ENCODE peak calls at places on chromosomes 12 and 14, in five cellular contexts. O is heart left ventricle, J is ovary, F is transverse colon, V is body of pancreas. S is an unnamed sample.

GRCh38 chr12:148676-149416 is 65.1 kb downstream of the SLC6A12 start:
- DNase-seq in V (no peak), F (no peak), O (no peak), J (no peak), S (no peak)

GRCh38 chr14:70069186-70069585 is 119.6 kb downstream of the SLC8A3 start:
- DNase-seq in V (no peak), J (no peak), O (no peak), F (no peak), S (no peak)

GRCh38 chr12:54159140-54159539 is 29.6 kb downstream of the SMUG1 start:
- DNase-seq in O (no peak), V (no peak), J (no peak), F (no peak), S (peak; percentile 49)

GRCh38 chr12:6608592-6609311 is 1.6 kb upstream of the CHD4 start:
- DNase-seq in F (no peak), V (no peak), J (peak; percentile 47), O (no peak), S (no peak)

GRCh38 chr12:32611986-32612385 is 67.1 kb upstream of the DNM1L start:
- DNase-seq in V (no peak), O (peak; percentile 72), F (no peak), J (no peak), S (no peak)

GRCh38 chr14:103091041-103091882 is 3.3 kb upstream of the EXOC3L4 start:
- DNase-seq in O (peak; percentile 62), V (peak; percentile 69), J (peak; percentile 59), F (peak; percentile 85), S (peak; percentile 65)

GRCh38 chr12:124500232-124501079 is 67.0 kb downstream of the NCOR2 start:
- DNase-seq in V (peak; percentile 67), F (no peak), O (no peak), J (no peak), S (no peak)

GRCh38 chr14:104593710-104594121 is 10.9 kb downstream of the TMEM179 start:
- DNase-seq in V (no peak), O (peak; percentile 26), J (no peak), F (no peak), S (no peak)

GRCh38 chr14:23514009-23514962 is 37.3 kb downstream of the ZFHX2 start:
- DNase-seq in V (no peak), F (no peak), J (no peak), O (no peak), S (no peak)

GRCh38 chr12:105474672-105475071 is 144.2 kb downstream of the C12orf75 start:
- DNase-seq in J (no peak), O (no peak), V (no peak), F (no peak), S (peak; percentile 55)

GRCh38 chr12:15931590-15932053 is 20.5 kb downstream of the DERA start:
- DNase-seq in J (no peak), O (no peak), F (no peak), V (no peak), S (no peak)

GRCh38 chr14:77100961-77101360 is 2.9 kb downstream of the CIPC start:
- DNase-seq in V (no peak), F (no peak), O (no peak), J (no peak), S (no peak)

GRCh38 chr12:112375105-112375504 is 7.1 kb downstream of the HECTD4 start:
- DNase-seq in V (no peak), O (no peak), J (no peak), F (no peak), S (no peak)

GRCh38 chr14:72519543-72519942 is 374.4 kb downstream of the DPF3 start:
- DNase-seq in F (no peak), J (no peak), V (no peak), O (no peak), S (no peak)

GRCh38 chr12:58176296-58176869 is 235.0 kb downstream of the ATP23 start:
- DNase-seq in J (no peak), F (peak; percentile 43), V (peak; percentile 59), O (no peak), S (peak; percentile 9)

GRCh38 chr12:91100901-91101300 is 10.4 kb downstream of the LUM start:
- DNase-seq in J (no peak), O (no peak), V (no peak), F (no peak), S (no peak)

GRCh38 chr12:3718100-3718499 is 34.8 kb downstream of the CRACR2A start:
- DNase-seq in F (no peak), J (no peak), V (peak; percentile 16), O (peak; percentile 48), S (no peak)

GRCh38 chr12:40762072-40762471 is 69.8 kb downstream of the CNTN1 start:
- DNase-seq in O (no peak), F (no peak), V (no peak), J (no peak), S (no peak)

DNA sequence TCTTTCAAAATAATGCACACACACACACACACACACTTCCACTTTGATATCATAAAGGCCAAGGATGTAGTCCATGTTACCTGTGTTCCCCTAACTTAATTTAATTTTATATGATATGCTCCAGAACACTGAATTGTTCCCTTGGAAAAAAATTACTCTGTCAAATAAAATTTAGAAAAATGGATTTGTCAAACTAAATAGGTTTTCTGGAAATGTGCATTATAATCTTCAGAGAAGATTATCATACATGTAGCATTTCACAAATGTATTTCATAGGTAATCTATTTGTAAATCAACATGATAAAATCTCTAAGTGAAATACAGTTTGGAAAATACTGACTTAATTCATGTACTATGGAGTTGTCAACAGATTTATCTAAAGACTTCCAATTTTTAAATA is 68.6 kb downstream of the CNTN1 start:
- DNase-seq in F (no peak), V (no peak), J (no peak), O (no peak), S (no peak)
- TF ChIP-seq POLR2A in F (no peak), V (no peak), J (no peak), O (no peak), S (no peak)

DNA sequence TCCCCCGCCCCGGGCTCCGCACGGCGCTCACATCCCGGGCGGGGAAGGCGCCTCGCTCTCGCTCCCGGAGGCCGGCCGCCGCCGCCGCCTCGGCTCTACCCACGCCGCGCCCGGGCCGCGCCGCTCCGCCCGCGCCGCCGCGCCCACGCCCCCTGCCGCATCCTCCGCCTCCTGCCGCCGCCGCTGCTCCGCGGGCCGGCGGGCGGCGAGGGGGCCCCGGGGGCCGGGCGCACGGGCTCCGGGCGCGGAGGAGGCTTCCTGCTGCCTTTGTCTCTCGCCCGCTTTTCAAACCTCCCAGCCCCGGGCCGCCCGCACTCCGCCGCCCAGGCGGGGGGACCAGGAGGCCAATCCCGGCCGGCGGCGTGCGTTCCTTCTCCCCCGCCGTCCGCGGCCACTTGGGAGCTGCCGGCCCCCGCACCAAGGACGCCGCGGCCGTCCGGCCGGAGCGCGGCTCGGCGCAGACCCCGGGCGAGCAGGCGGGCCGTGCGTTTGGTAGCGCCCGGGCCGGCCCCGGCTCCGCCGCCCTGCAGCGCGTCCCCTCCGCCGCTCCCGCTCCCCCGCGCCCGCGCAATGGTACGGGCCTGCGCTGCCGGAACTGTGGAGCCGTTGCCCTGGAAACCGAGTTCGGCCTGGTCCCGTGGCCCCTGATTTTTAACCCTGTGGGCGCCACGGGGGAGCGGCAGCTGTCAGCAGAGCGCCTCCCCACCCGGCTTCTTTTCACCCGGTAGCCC is at the start of gene FBXL14:
- DNase-seq in V (peak; percentile 94), F (peak; percentile 92), J (peak; percentile 92), O (peak; percentile 93), S (peak; percentile 79)
- TF ChIP-seq POLR2A in V (peak; percentile 41), F (peak; percentile 31), J (peak; percentile 34), O (no peak), S (peak; percentile 67)

DNA sequence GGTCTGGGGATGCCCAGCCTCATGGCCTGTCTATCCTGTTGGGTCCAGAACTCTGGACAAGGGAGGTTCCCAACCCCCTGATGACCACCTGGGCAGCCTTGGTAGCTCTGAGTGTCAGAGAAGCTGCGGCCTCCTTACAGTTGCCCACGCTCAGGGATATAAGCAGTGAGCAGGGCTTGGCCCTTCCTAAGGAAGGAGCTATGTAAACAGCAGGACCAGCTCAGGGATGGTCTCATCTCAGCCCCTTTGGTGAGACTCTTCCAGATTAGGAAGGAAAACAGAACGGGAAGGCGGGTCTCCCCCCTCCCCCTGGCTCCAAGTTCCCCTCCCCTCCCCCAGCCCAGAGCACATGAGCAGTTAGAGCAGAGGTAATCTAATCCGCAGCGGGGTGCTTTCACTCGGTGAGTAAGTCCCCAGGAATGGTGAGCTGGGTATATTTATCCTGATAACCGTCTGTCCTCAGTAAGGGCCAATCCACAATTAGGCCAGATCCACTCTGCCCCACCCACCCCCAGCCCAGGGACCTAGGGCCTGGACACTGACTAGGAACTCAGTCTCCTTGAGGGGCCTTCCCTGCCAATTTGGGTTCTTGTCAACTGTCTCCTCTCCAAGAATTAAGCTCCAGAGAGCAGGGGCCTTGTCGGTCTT is 29.5 kb upstream of the RPLP0 start:
- DNase-seq in J (peak; percentile 65), F (peak; percentile 51), V (peak; percentile 68), O (peak; percentile 86), S (peak; percentile 79)
- TF ChIP-seq POLR2A in J (no peak), F (no peak), V (no peak), O (no peak), S (no peak)

GRCh38 chr12:131422744-131423143 is 288.1 kb upstream of the SFSWAP start:
- DNase-seq in F (no peak), O (no peak), J (no peak), V (no peak), S (no peak)
- TF ChIP-seq POLR2A in F (no peak), O (no peak), J (no peak), V (no peak), S (no peak)

GRCh38 chr14:60946773-60947172 is 34.1 kb downstream of the TRMT5 start:
- DNase-seq in J (no peak), V (no peak), O (no peak), F (no peak), S (no peak)
- TF ChIP-seq POLR2A in J (no peak), V (no peak), O (no peak), F (no peak), S (no peak)

GRCh38 chr12:101277443-101277842 is 2.5 kb upstream of the UTP20 start:
- DNase-seq in J (no peak), F (no peak), V (no peak), O (no peak), S (no peak)

GRCh38 chr12:101276433-101276832 is 3.5 kb upstream of the UTP20 start:
- DNase-seq in O (no peak), J (no peak), V (no peak), F (no peak), S (no peak)

GRCh38 chr12:101280006-101280505 is at the start of gene UTP20:
- DNase-seq in F (peak; percentile 95), O (peak; percentile 92), J (peak; percentile 92), V (peak; percentile 91), S (peak; percentile 60)
- TF ChIP-seq POLR2A in F (no peak), O (no peak), J (no peak), V (peak; percentile 44), S (peak; percentile 49)

S was measured in H54.